ENCODE peak calls at places on chromosomes 13 and 19, in eight cellular contexts. P is psoas muscle; S is stimulated activated CD8-positive, alpha-beta memory T cell treated with anti-CD3 and anti-CD28 coated beads, Interleukin-4, amount 100 ng/mL, for 24 hours; I is C1 segment of cervical spinal cord; X is lower leg skin; Y is nephron progenitor cell; B is hepatic stellate cell; J is fibroblast of the conjunctiva. K is an unnamed sample.

GRCh38 chr19:53808710-53809125 is 15.4 kb downstream of the NLRP12 start:
- DNase-seq in B (peak), I (no peak), S (no peak), P (no peak), X (no peak), J (peak), Y (no peak), K (no peak)

GRCh38 chr13:25752957-25753540 is 298.8 kb downstream of the SHISA2 start:
- DNase-seq in P (peak), X (peak), I (no peak), J (peak), Y (no peak), B (peak), S (no peak), K (no peak)

GRCh38 chr13:23500858-23501257 is 67.4 kb upstream of the SACS start:
- DNase-seq in S (no peak), I (no peak), B (peak), Y (no peak), J (peak), P (no peak), X (no peak), K (no peak)

GRCh38 chr13:75826391-75826790 is 190.3 kb downstream of the LMO7 start:
- DNase-seq in P (no peak), X (no peak), J (no peak), B (no peak), S (no peak), Y (no peak), I (no peak), K (no peak)

GRCh38 chr19:49710372-49710951 is 19.5 kb downstream of the CPT1C start:
- DNase-seq in B (no peak), J (peak), P (no peak), I (no peak), Y (no peak), S (no peak), X (no peak), K (no peak)

GRCh38 chr19:38841787-38842438 is 7.9 kb downstream of the HNRNPL start:
- DNase-seq in S (no peak), I (no peak), Y (no peak), B (no peak), P (no peak), X (no peak), J (no peak), K (no peak)

GRCh38 chr19:1651548-1652394 is 644 bp downstream of the TCF3 start:
- DNase-seq in I (no peak), P (peak), B (peak), J (no peak), S (no peak), X (no peak), Y (peak), K (no peak)

GRCh38 chr13:36133950-36134349 is 2.8 kb upstream of the DCLK1 start:
- DNase-seq in X (no peak), J (no peak), P (no peak), Y (no peak), S (no peak), B (no peak), I (no peak), K (no peak)

GRCh38 chr19:18438331-18439024 is 545 bp upstream of the ISYNA1 start:
- DNase-seq in Y (peak), I (no peak), J (no peak), X (no peak), B (peak), S (no peak), P (no peak), K (no peak)

GRCh38 chr13:29707876-29708543 is 112.5 kb upstream of the SLC7A1 start:
- DNase-seq in B (peak), Y (no peak), J (peak), P (no peak), S (peak), I (peak), X (no peak), K (peak)

GRCh38 chr19:49113762-49114629 is at the start of gene LIN7B:
- DNase-seq in S (peak), Y (peak), X (no peak), I (peak), B (peak), J (no peak), P (peak), K (peak)

GRCh38 chr13:85828094-85828684 is 29.0 kb upstream of the SLITRK6 start:
- DNase-seq in B (peak), S (no peak), I (no peak), J (peak), X (no peak), P (no peak), Y (no peak), K (no peak)

GRCh38 chr13:31846984-31847752 is 107.8 kb downstream of the RXFP2 start:
- DNase-seq in J (no peak), I (no peak), S (no peak), Y (no peak), X (no peak), P (peak), B (peak), K (no peak)

GRCh38 chr19:48724796-48725753 is 5.5 kb upstream of the MAMSTR start:
- DNase-seq in B (peak), J (peak), S (no peak), X (peak), I (no peak), P (no peak), Y (no peak), K (no peak)

GRCh38 chr13:100497394-100497793 is 91.2 kb downstream of the GGACT start:
- DNase-seq in B (no peak), S (no peak), X (no peak), Y (no peak), P (no peak), I (no peak), J (peak), K (no peak)

GRCh38 chr13:40433577-40433976 is 232.9 kb downstream of the FOXO1 start:
- DNase-seq in S (peak), B (no peak), P (no peak), X (no peak), J (no peak), I (no peak), Y (no peak), K (no peak)

GRCh38 chr13:26964278-26965057 is 203.9 kb upstream of the GPR12 start:
- DNase-seq in P (no peak), J (no peak), I (no peak), X (no peak), S (no peak), B (peak), Y (no peak), K (no peak)

GRCh38 chr19:6800991-6801396 is 28.5 kb downstream of the VAV1 start:
- DNase-seq in S (no peak), J (peak), X (no peak), Y (no peak), I (no peak), B (no peak), P (no peak), K (no peak)